ENCODE peak calls at places on chromosomes 3 and 15, in four cellular contexts. One of them, this sample, is unnamed.

GRCh38 chr3:51340989-51341636 is 44.0 kb upstream of the MANF start:
- DNase-seq in effector memory CD8-positive, alpha-beta T cell: no peak
- DNase-seq in germinal center: no peak
- DNase-seq in cardiac muscle cell: peak
- DNase-seq in this sample: no peak

GRCh38 chr15:98649621-98649995 is 1.3 kb downstream of the IGF1R start:
- DNase-seq in cardiac muscle cell: no peak
- DNase-seq in effector memory CD8-positive, alpha-beta T cell: peak
- DNase-seq in germinal center: peak
- DNase-seq in this sample: no peak

GRCh38 chr3:150081084-150081483 is 110.4 kb upstream of the PFN2 start:
- DNase-seq in germinal center: no peak
- DNase-seq in cardiac muscle cell: peak
- DNase-seq in effector memory CD8-positive, alpha-beta T cell: no peak
- DNase-seq in this sample: no peak

GRCh38 chr15:73386886-73387506 is 18.2 kb upstream of the HCN4 start:
- DNase-seq in germinal center: no peak
- DNase-seq in cardiac muscle cell: no peak
- DNase-seq in effector memory CD8-positive, alpha-beta T cell: no peak
- DNase-seq in this sample: no peak

GRCh38 chr3:87207500-87207899 is 19.6 kb upstream of the CHMP2B start:
- DNase-seq in germinal center: no peak
- DNase-seq in effector memory CD8-positive, alpha-beta T cell: no peak
- DNase-seq in cardiac muscle cell: no peak
- DNase-seq in this sample: no peak

GRCh38 chr15:39581501-39582285 is 814 bp downstream of the THBS1 start:
- DNase-seq in effector memory CD8-positive, alpha-beta T cell: no peak
- DNase-seq in germinal center: no peak
- DNase-seq in cardiac muscle cell: peak
- DNase-seq in this sample: no peak

GRCh38 chr3:172341482-172342059 is 106.7 kb downstream of the GHSR start:
- DNase-seq in cardiac muscle cell: peak
- DNase-seq in germinal center: peak
- DNase-seq in effector memory CD8-positive, alpha-beta T cell: peak
- DNase-seq in this sample: no peak

GRCh38 chr3:74613566-74613965 is 893 bp downstream of the CNTN3 start:
- DNase-seq in effector memory CD8-positive, alpha-beta T cell: no peak
- DNase-seq in germinal center: no peak
- DNase-seq in cardiac muscle cell: no peak
- DNase-seq in this sample: no peak

GRCh38 chr3:127673191-127674098 is 693 bp downstream of the ABTB1 start:
- DNase-seq in cardiac muscle cell: peak
- DNase-seq in effector memory CD8-positive, alpha-beta T cell: peak
- DNase-seq in germinal center: peak
- DNase-seq in this sample: peak

GRCh38 chr3:66442254-66443249 is 58.3 kb downstream of the LRIG1 start:
- DNase-seq in cardiac muscle cell: peak
- DNase-seq in effector memory CD8-positive, alpha-beta T cell: no peak
- DNase-seq in germinal center: no peak
- DNase-seq in this sample: peak

GRCh38 chr3:14459384-14459783 is 57.0 kb downstream of the SLC6A6 start:
- DNase-seq in germinal center: no peak
- DNase-seq in effector memory CD8-positive, alpha-beta T cell: no peak
- DNase-seq in cardiac muscle cell: no peak
- DNase-seq in this sample: no peak

GRCh38 chr3:69647710-69648109 is 91.6 kb upstream of the MITF start:
- DNase-seq in germinal center: no peak
- DNase-seq in effector memory CD8-positive, alpha-beta T cell: no peak
- DNase-seq in cardiac muscle cell: peak
- DNase-seq in this sample: no peak

GRCh38 chr3:34872406-34872805 is 766.9 kb upstream of the ARPP21 start:
- DNase-seq in germinal center: no peak
- DNase-seq in cardiac muscle cell: no peak
- DNase-seq in effector memory CD8-positive, alpha-beta T cell: no peak
- DNase-seq in this sample: no peak

GRCh38 chr15:45790325-45790943 is 155.6 kb downstream of the SQOR start:
- DNase-seq in cardiac muscle cell: peak
- DNase-seq in effector memory CD8-positive, alpha-beta T cell: no peak
- DNase-seq in germinal center: peak
- DNase-seq in this sample: no peak

GRCh38 chr3:172244011-172244410 is 204.2 kb downstream of the GHSR start:
- DNase-seq in germinal center: no peak
- DNase-seq in effector memory CD8-positive, alpha-beta T cell: no peak
- DNase-seq in cardiac muscle cell: no peak
- DNase-seq in this sample: no peak

GRCh38 chr3:27429909-27430308 is 54.3 kb downstream of the SLC4A7 start:
- DNase-seq in germinal center: no peak
- DNase-seq in effector memory CD8-positive, alpha-beta T cell: no peak
- DNase-seq in cardiac muscle cell: no peak
- DNase-seq in this sample: no peak

GRCh38 chr15:50163719-50164410 is 18.1 kb upstream of the SLC27A2 start:
- DNase-seq in effector memory CD8-positive, alpha-beta T cell: no peak
- DNase-seq in germinal center: no peak
- DNase-seq in cardiac muscle cell: no peak
- DNase-seq in this sample: no peak

GRCh38 chr3:171256445-171257250 is 203.6 kb downstream of the TNIK start:
- DNase-seq in germinal center: no peak
- DNase-seq in effector memory CD8-positive, alpha-beta T cell: no peak
- DNase-seq in cardiac muscle cell: no peak
- DNase-seq in this sample: no peak

GRCh38 chr3:141963301-141963700 is 86.9 kb downstream of the ATP1B3 start:
- DNase-seq in effector memory CD8-positive, alpha-beta T cell: no peak
- DNase-seq in germinal center: no peak
- DNase-seq in cardiac muscle cell: no peak
- DNase-seq in this sample: peak

GRCh38 chr3:37348736-37349396 is 174.5 kb upstream of the LRRFIP2 start:
- DNase-seq in effector memory CD8-positive, alpha-beta T cell: no peak
- DNase-seq in cardiac muscle cell: no peak
- DNase-seq in germinal center: no peak
- DNase-seq in this sample: no peak

GRCh38 chr3:150428562-150428961 is 20.5 kb downstream of the TSC22D2 start:
- DNase-seq in germinal center: no peak
- DNase-seq in cardiac muscle cell: no peak
- DNase-seq in effector memory CD8-positive, alpha-beta T cell: no peak
- DNase-seq in this sample: no peak

GRCh38 chr3:191792580-191792979 is 331.6 kb downstream of the PYDC2 start:
- DNase-seq in germinal center: no peak
- DNase-seq in effector memory CD8-positive, alpha-beta T cell: no peak
- DNase-seq in cardiac muscle cell: no peak
- DNase-seq in this sample: no peak

GRCh38 chr3:17546500-17546899 is 195.9 kb downstream of the TBC1D5 start:
- DNase-seq in effector memory CD8-positive, alpha-beta T cell: no peak
- DNase-seq in germinal center: no peak
- DNase-seq in cardiac muscle cell: no peak
- DNase-seq in this sample: no peak

GRCh38 chr3:116001063-116001765 is 377.9 kb downstream of the GAP43 start:
- DNase-seq in cardiac muscle cell: peak
- DNase-seq in germinal center: no peak
- DNase-seq in effector memory CD8-positive, alpha-beta T cell: no peak
- DNase-seq in this sample: no peak

GRCh38 chr3:187027531-187027936 is 97.2 kb downstream of the ST6GAL1 start:
- DNase-seq in germinal center: no peak
- DNase-seq in effector memory CD8-positive, alpha-beta T cell: peak
- DNase-seq in cardiac muscle cell: no peak
- DNase-seq in this sample: no peak

GRCh38 chr3:101099791-101100190 is 106.6 kb upstream of the ABI3BP start:
- DNase-seq in cardiac muscle cell: no peak
- DNase-seq in effector memory CD8-positive, alpha-beta T cell: no peak
- DNase-seq in germinal center: no peak
- DNase-seq in this sample: no peak

GRCh38 chr3:108073712-108074431 is 17.0 kb downstream of the CD47 start:
- DNase-seq in effector memory CD8-positive, alpha-beta T cell: no peak
- DNase-seq in germinal center: no peak
- DNase-seq in cardiac muscle cell: no peak
- DNase-seq in this sample: no peak

GRCh38 chr3:149042766-149043386 is 43.5 kb downstream of the HLTF start:
- DNase-seq in cardiac muscle cell: peak
- DNase-seq in germinal center: no peak
- DNase-seq in effector memory CD8-positive, alpha-beta T cell: no peak
- DNase-seq in this sample: no peak

GRCh38 chr3:152719264-152719663 is 115.7 kb upstream of the P2RY1 start:
- DNase-seq in germinal center: no peak
- DNase-seq in cardiac muscle cell: peak
- DNase-seq in effector memory CD8-positive, alpha-beta T cell: no peak
- DNase-seq in this sample: no peak

GRCh38 chr15:90337256-90337655 is 14.8 kb upstream of the ZNF774 start:
- DNase-seq in germinal center: no peak
- DNase-seq in effector memory CD8-positive, alpha-beta T cell: no peak
- DNase-seq in cardiac muscle cell: no peak
- DNase-seq in this sample: no peak

GRCh38 chr3:54967586-54968244 is 39.9 kb upstream of the LRTM1 start:
- DNase-seq in effector memory CD8-positive, alpha-beta T cell: no peak
- DNase-seq in cardiac muscle cell: peak
- DNase-seq in germinal center: no peak
- DNase-seq in this sample: no peak

This sample was measured in right atrium auricular region.